ENCODE peak calls at places on chromosomes 7 and 10, in nine cellular contexts. One of them, this sample, is unnamed. For H3K4me1, the result is how much of the 10 kb centered on the place peaks cover.

GRCh38 chr7:94043299-94043698 is 39.1 kb upstream of the BET1 start:
- DNase-seq in tibial artery: no peak
- DNase-seq in transverse colon: no peak
- DNase-seq in right atrium auricular region: no peak
- DNase-seq in psoas muscle: no peak
- DNase-seq in body of pancreas: no peak
- DNase-seq in heart right ventricle: no peak
- DNase-seq in cardiac muscle cell: peak
- DNase-seq in SJSA1: no peak
- DNase-seq in this sample: no peak

GRCh38 chr10:7071421-7071820 is 339.4 kb downstream of the SFMBT2 start:
- DNase-seq in tibial artery: no peak
- DNase-seq in transverse colon: no peak
- DNase-seq in right atrium auricular region: no peak
- DNase-seq in psoas muscle: no peak
- DNase-seq in body of pancreas: no peak
- DNase-seq in heart right ventricle: no peak
- DNase-seq in cardiac muscle cell: no peak
- DNase-seq in SJSA1: no peak
- DNase-seq in this sample: no peak

GRCh38 chr7:22613466-22613865 is 113.5 kb upstream of the STEAP1B start:
- DNase-seq in tibial artery: no peak
- DNase-seq in transverse colon: no peak
- DNase-seq in right atrium auricular region: no peak
- DNase-seq in psoas muscle: no peak
- DNase-seq in body of pancreas: no peak
- DNase-seq in heart right ventricle: no peak
- DNase-seq in cardiac muscle cell: no peak
- DNase-seq in SJSA1: no peak
- DNase-seq in this sample: no peak

GRCh38 chr10:43209651-43210141 is 57.2 kb downstream of the RASGEF1A start:
- DNase-seq in tibial artery: no peak
- DNase-seq in transverse colon: no peak
- DNase-seq in right atrium auricular region: no peak
- DNase-seq in psoas muscle: peak
- DNase-seq in body of pancreas: peak
- DNase-seq in heart right ventricle: no peak
- DNase-seq in cardiac muscle cell: no peak
- DNase-seq in SJSA1: no peak
- DNase-seq in this sample: peak

GRCh38 chr7:29193316-29194205 is 1.0 kb upstream of the CHN2 start:
- DNase-seq in tibial artery: no peak
- DNase-seq in transverse colon: no peak
- DNase-seq in right atrium auricular region: no peak
- DNase-seq in psoas muscle: no peak
- DNase-seq in body of pancreas: peak
- DNase-seq in heart right ventricle: no peak
- DNase-seq in cardiac muscle cell: no peak
- DNase-seq in SJSA1: no peak
- DNase-seq in this sample: no peak

GRCh38 chr7:1313591-1313990 is 80.9 kb downstream of the UNCX start:
- DNase-seq in tibial artery: no peak
- DNase-seq in transverse colon: no peak
- DNase-seq in right atrium auricular region: no peak
- DNase-seq in psoas muscle: peak
- DNase-seq in body of pancreas: no peak
- DNase-seq in heart right ventricle: no peak
- DNase-seq in cardiac muscle cell: no peak
- DNase-seq in SJSA1: no peak
- DNase-seq in this sample: no peak

GRCh38 chr7:53358301-53358700 is 322.9 kb downstream of the POM121L12 start:
- DNase-seq in tibial artery: no peak
- DNase-seq in transverse colon: no peak
- DNase-seq in right atrium auricular region: no peak
- DNase-seq in psoas muscle: no peak
- DNase-seq in body of pancreas: no peak
- DNase-seq in heart right ventricle: no peak
- DNase-seq in cardiac muscle cell: no peak
- DNase-seq in SJSA1: no peak
- DNase-seq in this sample: no peak

GRCh38 chr10:114485695-114486400 is 81.5 kb upstream of the AFAP1L2 start:
- DNase-seq in tibial artery: no peak
- DNase-seq in transverse colon: no peak
- DNase-seq in right atrium auricular region: no peak
- DNase-seq in psoas muscle: no peak
- DNase-seq in body of pancreas: no peak
- DNase-seq in heart right ventricle: no peak
- DNase-seq in cardiac muscle cell: no peak
- DNase-seq in SJSA1: peak
- DNase-seq in this sample: no peak

GRCh38 chr7:129859188-129859587 is 93.6 kb downstream of the UBE2H start:
- DNase-seq in tibial artery: no peak
- DNase-seq in transverse colon: no peak
- DNase-seq in right atrium auricular region: no peak
- DNase-seq in psoas muscle: no peak
- DNase-seq in body of pancreas: no peak
- DNase-seq in heart right ventricle: no peak
- DNase-seq in cardiac muscle cell: peak
- DNase-seq in SJSA1: no peak
- DNase-seq in this sample: no peak

GRCh38 chr10:60369163-60369930 is 20.3 kb downstream of the ANK3 start:
- DNase-seq in tibial artery: no peak
- DNase-seq in transverse colon: no peak
- DNase-seq in right atrium auricular region: no peak
- DNase-seq in psoas muscle: no peak
- DNase-seq in body of pancreas: no peak
- DNase-seq in heart right ventricle: no peak
- DNase-seq in cardiac muscle cell: no peak
- DNase-seq in SJSA1: no peak
- DNase-seq in this sample: no peak

GRCh38 chr10:79239275-79239779 is 107.9 kb upstream of the PPIF start:
- DNase-seq in tibial artery: peak
- DNase-seq in transverse colon: no peak
- DNase-seq in right atrium auricular region: peak
- DNase-seq in psoas muscle: peak
- DNase-seq in body of pancreas: peak
- DNase-seq in heart right ventricle: no peak
- DNase-seq in cardiac muscle cell: no peak
- DNase-seq in SJSA1: peak
- DNase-seq in this sample: peak

GRCh38 chr7:51060536-51060935 is 256.1 kb downstream of the COBL start:
- DNase-seq in tibial artery: no peak
- DNase-seq in transverse colon: no peak
- DNase-seq in right atrium auricular region: peak
- DNase-seq in psoas muscle: no peak
- DNase-seq in body of pancreas: no peak
- DNase-seq in heart right ventricle: no peak
- DNase-seq in cardiac muscle cell: no peak
- DNase-seq in SJSA1: no peak
- DNase-seq in this sample: no peak

GRCh38 chr7:104231054-104232046 is 23.5 kb upstream of the ORC5 start:
- DNase-seq in tibial artery: peak
- DNase-seq in transverse colon: peak
- DNase-seq in right atrium auricular region: peak
- DNase-seq in psoas muscle: no peak
- DNase-seq in body of pancreas: peak
- DNase-seq in heart right ventricle: no peak
- DNase-seq in cardiac muscle cell: peak
- DNase-seq in SJSA1: peak
- DNase-seq in this sample: no peak

GRCh38 chr7:480531-481218 is 39.0 kb downstream of the PDGFA start:
- DNase-seq in tibial artery: peak
- DNase-seq in transverse colon: no peak
- DNase-seq in right atrium auricular region: no peak
- DNase-seq in psoas muscle: peak
- DNase-seq in body of pancreas: peak
- DNase-seq in heart right ventricle: no peak
- DNase-seq in cardiac muscle cell: no peak
- DNase-seq in SJSA1: no peak
- DNase-seq in this sample: peak

GRCh38 chr7:24899905-24900304 is 80.1 kb downstream of the OSBPL3 start:
- DNase-seq in tibial artery: no peak
- DNase-seq in transverse colon: no peak
- DNase-seq in right atrium auricular region: no peak
- DNase-seq in psoas muscle: no peak
- DNase-seq in body of pancreas: no peak
- DNase-seq in heart right ventricle: no peak
- DNase-seq in cardiac muscle cell: no peak
- DNase-seq in SJSA1: no peak
- DNase-seq in this sample: no peak

GRCh38 chr7:24905996-24906770 is 73.8 kb downstream of the OSBPL3 start:
- DNase-seq in tibial artery: no peak
- DNase-seq in transverse colon: no peak
- DNase-seq in right atrium auricular region: no peak
- DNase-seq in psoas muscle: no peak
- DNase-seq in body of pancreas: no peak
- DNase-seq in heart right ventricle: no peak
- DNase-seq in cardiac muscle cell: no peak
- DNase-seq in SJSA1: no peak
- DNase-seq in this sample: no peak

GRCh38 chr7:24903559-24903958 is 76.4 kb downstream of the OSBPL3 start:
- DNase-seq in tibial artery: no peak
- DNase-seq in transverse colon: no peak
- DNase-seq in right atrium auricular region: no peak
- DNase-seq in psoas muscle: no peak
- DNase-seq in body of pancreas: no peak
- DNase-seq in heart right ventricle: no peak
- DNase-seq in cardiac muscle cell: no peak
- DNase-seq in SJSA1: no peak
- DNase-seq in this sample: no peak

GRCh38 chr7:24898691-24899090 is 81.3 kb downstream of the OSBPL3 start:
- DNase-seq in tibial artery: no peak
- DNase-seq in transverse colon: no peak
- DNase-seq in right atrium auricular region: no peak
- DNase-seq in psoas muscle: no peak
- DNase-seq in body of pancreas: no peak
- DNase-seq in heart right ventricle: no peak
- DNase-seq in cardiac muscle cell: no peak
- DNase-seq in SJSA1: peak
- DNase-seq in this sample: no peak

GRCh38 chr7:24902276-24902675 is 77.7 kb downstream of the OSBPL3 start:
- DNase-seq in tibial artery: no peak
- DNase-seq in transverse colon: no peak
- DNase-seq in right atrium auricular region: no peak
- DNase-seq in psoas muscle: no peak
- DNase-seq in body of pancreas: no peak
- DNase-seq in heart right ventricle: no peak
- DNase-seq in cardiac muscle cell: no peak
- DNase-seq in SJSA1: no peak
- DNase-seq in this sample: no peak
- H3K4me1 ChIP-seq in tibial artery: under half
- H3K4me1 ChIP-seq in transverse colon: under half
- H3K4me1 ChIP-seq in right atrium auricular region: under half
- H3K4me1 ChIP-seq in psoas muscle: under half
- H3K4me1 ChIP-seq in body of pancreas: under half
- H3K4me1 ChIP-seq in heart right ventricle: under half
- H3K4me1 ChIP-seq in cardiac muscle cell: under half
- H3K4me1 ChIP-seq in SJSA1: under half
- H3K4me1 ChIP-seq in this sample: under half

GRCh38 chr7:125246706-125247105 is 317.1 kb upstream of the POT1 start:
- DNase-seq in tibial artery: no peak
- DNase-seq in transverse colon: no peak
- DNase-seq in right atrium auricular region: no peak
- DNase-seq in psoas muscle: no peak
- DNase-seq in body of pancreas: no peak
- DNase-seq in heart right ventricle: no peak
- DNase-seq in cardiac muscle cell: no peak
- DNase-seq in SJSA1: no peak
- DNase-seq in this sample: no peak

GRCh38 chr7:125241548-125241947 is 311.9 kb upstream of the POT1 start:
- DNase-seq in tibial artery: no peak
- DNase-seq in transverse colon: no peak
- DNase-seq in right atrium auricular region: no peak
- DNase-seq in psoas muscle: no peak
- DNase-seq in body of pancreas: no peak
- DNase-seq in heart right ventricle: no peak
- DNase-seq in cardiac muscle cell: no peak
- DNase-seq in SJSA1: no peak
- DNase-seq in this sample: no peak
- H3K4me3 ChIP-seq in tibial artery: no peak
- H3K4me3 ChIP-seq in transverse colon: no peak
- H3K4me3 ChIP-seq in right atrium auricular region: no peak
- H3K4me3 ChIP-seq in psoas muscle: no peak
- H3K4me3 ChIP-seq in body of pancreas: no peak
- H3K4me3 ChIP-seq in heart right ventricle: no peak
- H3K4me3 ChIP-seq in cardiac muscle cell: no peak
- H3K4me3 ChIP-seq in SJSA1: no peak
- H3K4me3 ChIP-seq in this sample: no peak

DNA sequence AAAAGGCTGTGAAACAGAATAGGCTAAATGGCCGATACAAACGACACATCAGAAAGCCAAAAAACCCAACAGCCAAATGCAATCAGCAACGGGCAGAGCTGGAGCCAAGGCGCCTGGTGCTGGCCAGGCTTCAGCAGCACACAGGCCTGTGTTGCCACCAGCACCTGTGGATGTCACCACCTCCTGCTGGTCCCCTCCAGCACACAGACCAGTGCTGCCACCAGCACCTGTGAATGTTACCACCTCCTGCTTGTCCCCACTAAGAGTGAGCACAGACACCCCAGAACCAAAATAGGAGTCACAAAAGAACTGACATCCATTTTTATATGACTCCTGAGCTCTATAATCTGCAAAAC is 42.1 kb downstream of the SORBS1 start:
- DNase-seq in tibial artery: no peak
- DNase-seq in transverse colon: no peak
- DNase-seq in right atrium auricular region: no peak
- DNase-seq in psoas muscle: no peak
- DNase-seq in body of pancreas: peak
- DNase-seq in heart right ventricle: peak
- DNase-seq in cardiac muscle cell: no peak
- DNase-seq in SJSA1: no peak
- DNase-seq in this sample: no peak
- H3K4me1 ChIP-seq in tibial artery: under half
- H3K4me1 ChIP-seq in transverse colon: under half
- H3K4me1 ChIP-seq in right atrium auricular region: half or more
- H3K4me1 ChIP-seq in psoas muscle: half or more
- H3K4me1 ChIP-seq in body of pancreas: half or more
- H3K4me1 ChIP-seq in heart right ventricle: under half
- H3K4me1 ChIP-seq in cardiac muscle cell: under half
- H3K4me1 ChIP-seq in SJSA1: under half
- H3K4me1 ChIP-seq in this sample: under half

GRCh38 chr10:118017071-118017740 is 29.5 kb downstream of the RAB11FIP2 start:
- DNase-seq in tibial artery: no peak
- DNase-seq in transverse colon: no peak
- DNase-seq in right atrium auricular region: no peak
- DNase-seq in psoas muscle: no peak
- DNase-seq in body of pancreas: no peak
- DNase-seq in heart right ventricle: no peak
- DNase-seq in cardiac muscle cell: no peak
- DNase-seq in SJSA1: no peak
- DNase-seq in this sample: no peak

GRCh38 chr10:118020365-118020764 is 26.4 kb downstream of the RAB11FIP2 start:
- DNase-seq in tibial artery: no peak
- DNase-seq in transverse colon: no peak
- DNase-seq in right atrium auricular region: no peak
- DNase-seq in psoas muscle: no peak
- DNase-seq in body of pancreas: no peak
- DNase-seq in heart right ventricle: no peak
- DNase-seq in cardiac muscle cell: no peak
- DNase-seq in SJSA1: no peak
- DNase-seq in this sample: no peak

GRCh38 chr10:118013078-118013568 is 33.6 kb downstream of the RAB11FIP2 start:
- DNase-seq in tibial artery: no peak
- DNase-seq in transverse colon: no peak
- DNase-seq in right atrium auricular region: no peak
- DNase-seq in psoas muscle: no peak
- DNase-seq in body of pancreas: no peak
- DNase-seq in heart right ventricle: no peak
- DNase-seq in cardiac muscle cell: no peak
- DNase-seq in SJSA1: no peak
- DNase-seq in this sample: no peak

GRCh38 chr10:118017850-118018249 is 28.9 kb downstream of the RAB11FIP2 start:
- DNase-seq in tibial artery: no peak
- DNase-seq in transverse colon: no peak
- DNase-seq in right atrium auricular region: no peak
- DNase-seq in psoas muscle: no peak
- DNase-seq in body of pancreas: no peak
- DNase-seq in heart right ventricle: no peak
- DNase-seq in cardiac muscle cell: no peak
- DNase-seq in SJSA1: no peak
- DNase-seq in this sample: no peak
- H3K4me3 ChIP-seq in tibial artery: no peak
- H3K4me3 ChIP-seq in transverse colon: no peak
- H3K4me3 ChIP-seq in right atrium auricular region: no peak
- H3K4me3 ChIP-seq in psoas muscle: no peak
- H3K4me3 ChIP-seq in body of pancreas: no peak
- H3K4me3 ChIP-seq in heart right ventricle: no peak
- H3K4me3 ChIP-seq in cardiac muscle cell: no peak
- H3K4me3 ChIP-seq in SJSA1: no peak
- H3K4me3 ChIP-seq in this sample: no peak

This sample was measured in suprapubic skin.